ENCODE peak calls at places on chromosomes 4 and X, in nine cellular contexts. Q is H1, T is adrenal gland, Z is breast epithelium, J is uterus, F is sigmoid colon, R is prostate gland, Y is HCT116, C is Peyer's patch. V is an unnamed sample.
A peak's percentile ranks its signal among the peaks of the same experiment; 100 is the strongest.

GRCh38 chrX:79259073-79259689 is 108.0 kb downstream of the ITM2A start:
- DNase-seq in Q (no peak), T (no peak), Z (no peak), J (no peak), F (no peak), R (no peak), Y (no peak), C (peak; percentile 48), V (no peak)

GRCh38 chrX:81286608-81287007 is 84.7 kb downstream of the SH3BGRL start:
- DNase-seq in Q (no peak), T (no peak), Z (no peak), J (no peak), F (no peak), R (no peak), Y (no peak), C (no peak), V (no peak)

GRCh38 chr4:77022581-77023133 is 53.1 kb downstream of the CCNI start:
- DNase-seq in Q (no peak), T (no peak), Z (no peak), J (no peak), F (no peak), R (no peak), Y (no peak), C (no peak), V (no peak)

GRCh38 chr4:25351777-25352421 is 25.2 kb upstream of the ANAPC4 start:
- DNase-seq in Q (no peak), T (no peak), Z (no peak), J (no peak), F (no peak), R (no peak), Y (no peak), C (no peak), V (no peak)

GRCh38 chr4:116926631-116927295 is 158.6 kb downstream of the TRAM1L1 start:
- DNase-seq in Q (peak; percentile 43), T (no peak), Z (no peak), J (no peak), F (no peak), R (no peak), Y (no peak), C (no peak), V (no peak)

GRCh38 chr4:150581611-150582010 is 340 bp upstream of the MAB21L2 start:
- DNase-seq in Q (peak; percentile 54), T (peak; percentile 85), Z (no peak), J (no peak), F (peak; percentile 97), R (no peak), Y (no peak), C (no peak), V (no peak)

GRCh38 chr4:13588954-13589353 is 38.6 kb downstream of the BOD1L1 start:
- DNase-seq in Q (no peak), T (no peak), Z (no peak), J (no peak), F (no peak), R (no peak), Y (no peak), C (no peak), V (no peak)

GRCh38 chr4:149145803-149146202 is 669.8 kb downstream of the IQCM start:
- DNase-seq in Q (no peak), T (no peak), Z (no peak), J (no peak), F (no peak), R (no peak), Y (no peak), C (no peak), V (no peak)

GRCh38 chrX:105694839-105695238 is 127.5 kb upstream of the NRK start:
- DNase-seq in Q (no peak), T (no peak), Z (no peak), J (no peak), F (no peak), R (no peak), Y (no peak), C (no peak), V (no peak)

GRCh38 chr4:20273793-20274192 is 22.1 kb downstream of the SLIT2 start:
- DNase-seq in Q (no peak), T (no peak), Z (no peak), J (no peak), F (no peak), R (no peak), Y (no peak), C (no peak), V (no peak)

GRCh38 chrX:81206471-81206870 is 4.6 kb downstream of the SH3BGRL start:
- DNase-seq in Q (no peak), T (no peak), Z (no peak), J (no peak), F (no peak), R (no peak), Y (no peak), C (no peak), V (no peak)

GRCh38 chr4:189832528-189832927 is 108.1 kb upstream of the FRG1 start:
- DNase-seq in Q (no peak), T (no peak), Z (no peak), J (no peak), F (no peak), R (no peak), Y (no peak), C (no peak), V (no peak)

GRCh38 chrX:139332441-139332840 is 198.1 kb upstream of the F9 start:
- DNase-seq in Q (no peak), T (no peak), Z (no peak), J (no peak), F (no peak), R (no peak), Y (no peak), C (no peak), V (no peak)

GRCh38 chr4:52299120-52299519 is 248.0 kb downstream of the SPATA18 start:
- DNase-seq in Q (no peak), T (no peak), Z (no peak), J (no peak), F (no peak), R (no peak), Y (no peak), C (no peak), V (no peak)

GRCh38 chrX:102155806-102156179 is at the start of gene BEX5:
- DNase-seq in Q (no peak), T (peak; percentile 78), Z (peak; percentile 63), J (peak; percentile 65), F (peak; percentile 78), R (peak; percentile 54), Y (no peak), C (peak; percentile 41), V (no peak)

GRCh38 chr4:128924951-128925350 is 115.5 kb downstream of the JADE1 start:
- DNase-seq in Q (no peak), T (no peak), Z (no peak), J (no peak), F (no peak), R (no peak), Y (no peak), C (no peak), V (no peak)

GRCh38 chr4:76420311-76420710 is 630 bp downstream of the CCDC158 start:
- DNase-seq in Q (no peak), T (peak; percentile 55), Z (no peak), J (no peak), F (no peak), R (no peak), Y (no peak), C (no peak), V (no peak)

GRCh38 chr4:13704020-13704419 is 76.5 kb upstream of the BOD1L1 start:
- DNase-seq in Q (no peak), T (no peak), Z (no peak), J (no peak), F (no peak), R (no peak), Y (no peak), C (no peak), V (no peak)

GRCh38 chr4:10963958-10964705 is 279.6 kb upstream of the CLNK start:
- DNase-seq in Q (no peak), T (no peak), Z (no peak), J (no peak), F (no peak), R (no peak), Y (no peak), C (no peak), V (no peak)

GRCh38 chrX:107205770-107206696 is at the start of the genes DNAAF6 and NUP62CL:
- DNase-seq in Q (peak; percentile 73), T (peak; percentile 89), Z (peak; percentile 44), J (peak; percentile 56), F (no peak), R (peak; percentile 42), Y (peak; percentile 80), C (peak; percentile 62), V (peak; percentile 24)

GRCh38 chrX:132023117-132023895 is at the start of gene STK26:
- DNase-seq in Q (peak; percentile 69), T (peak; percentile 65), Z (peak; percentile 58), J (peak; percentile 79), F (peak; percentile 82), R (peak; percentile 62), Y (peak; percentile 43), C (peak; percentile 78), V (peak; percentile 12)
- TF ChIP-seq POLR2A in Q (peak; percentile 68), T (peak; percentile 53), Z (no peak), J (peak; percentile 75), F (peak; percentile 17), R (peak; percentile 83), Y (no peak), C (peak; percentile 72), V (no peak)

DNA sequence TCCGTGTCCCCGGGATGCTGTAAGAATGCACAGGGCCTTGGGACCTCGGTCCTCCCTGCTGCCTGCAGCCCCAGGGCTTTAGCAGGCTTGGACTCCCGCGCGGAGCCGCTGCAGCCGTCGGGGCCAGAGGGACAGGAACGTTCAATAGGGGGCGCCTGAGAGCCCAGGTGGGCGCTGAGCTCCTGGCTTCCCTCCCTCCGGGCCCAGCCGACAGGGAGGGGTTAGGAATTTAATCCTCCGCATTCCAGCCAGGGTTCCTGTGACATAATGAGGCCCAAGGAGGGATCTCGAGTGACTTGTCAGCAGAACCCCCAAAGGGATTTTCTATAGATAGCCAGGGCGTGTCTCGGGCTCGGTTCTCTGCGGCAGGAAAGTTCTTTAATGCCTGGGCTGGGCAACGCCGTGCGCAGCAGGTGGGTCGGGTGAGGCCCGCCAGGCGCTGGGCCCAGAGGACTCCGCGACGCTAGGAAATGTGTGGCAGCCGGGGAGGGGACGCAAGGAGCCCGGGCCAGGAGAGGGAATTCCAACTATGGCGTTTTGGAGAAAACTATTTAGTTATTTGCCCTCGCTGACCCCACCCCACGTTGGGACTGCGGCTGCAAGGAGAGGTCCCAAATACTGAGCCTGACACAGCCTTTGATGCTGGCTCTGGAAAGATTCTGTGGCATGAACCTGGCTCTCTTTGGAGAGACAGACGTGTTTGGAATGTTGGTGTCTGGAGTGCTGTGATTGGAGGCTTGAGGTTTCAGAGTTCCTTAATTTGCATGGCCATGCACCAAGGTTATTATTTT is 285.2 kb upstream of the GATB start:
- DNase-seq in Q (peak; percentile 96), T (no peak), Z (no peak), J (no peak), F (no peak), R (peak; percentile 8), Y (peak; percentile 59), C (no peak), V (no peak)
- TF ChIP-seq CTCF in Q (peak; percentile 92), T (no peak), Z (peak; percentile 9), J (no peak), F (no peak), R (peak; percentile 10), Y (peak; percentile 88), C (no peak), V (no peak)

GRCh38 chr4:99219479-99219878 is 433 bp upstream of the ADH6 start:
- DNase-seq in Q (no peak), T (no peak), Z (no peak), J (no peak), F (no peak), R (no peak), Y (no peak), C (no peak), V (no peak)
- H3K36me3 ChIP-seq in Q (no peaks in the 10 kb centered on the region), T (no peaks in the 10 kb centered on the region), Z (no peaks in the 10 kb centered on the region), J (no peaks in the 10 kb centered on the region), F (no peaks in the 10 kb centered on the region), R (no peaks in the 10 kb centered on the region), Y (no peaks in the 10 kb centered on the region), C (no peaks in the 10 kb centered on the region), V (no peaks in the 10 kb centered on the region)

GRCh38 chr4:56387023-56388001 is at the start of gene AASDH:
- DNase-seq in Q (peak; percentile 99), T (peak; percentile 98), Z (peak; percentile 86), J (peak; percentile 93), F (peak; percentile 95), R (peak; percentile 91), Y (peak; percentile 92), C (peak; percentile 89), V (peak; percentile 83)
- TF ChIP-seq POLR2A in Q (peak; percentile 99), T (peak; percentile 94), Z (peak; percentile 85), J (peak; percentile 45), F (peak; percentile 84), R (peak; percentile 48), Y (peak; percentile 97), C (peak; percentile 79), V (peak; percentile 63)

V was measured in esophagus squamous epithelium.